ENCODE peak calls at places on chromosomes 3 and 15, in seven cellular contexts. B is K562, I is sigmoid colon, P is A549, H is stomach, K is ovary, Y is IMR-90. V is an unnamed sample. For H3K4me1, the result is how much of the 10 kb centered on the place peaks cover.

GRCh38 chr3:119470851-119471250 is 2.1 kb downstream of the POGLUT1 start:
- DNase-seq in B (no peak), I (no peak), P (no peak), H (no peak), K (no peak), Y (no peak), V (no peak)

GRCh38 chr3:56467108-56467507 is 1.2 kb downstream of the ERC2 start:
- DNase-seq in B (peak), I (no peak), P (peak), H (peak), K (peak), Y (peak), V (peak)

GRCh38 chr3:29758108-29759020 is 477.5 kb downstream of the RBMS3 start:
- DNase-seq in B (no peak), I (no peak), P (no peak), H (no peak), K (no peak), Y (peak), V (no peak)

GRCh38 chr15:99157456-99157855 is 52.6 kb downstream of the SYNM start:
- DNase-seq in B (no peak), I (no peak), P (no peak), H (no peak), K (no peak), Y (peak), V (no peak)

GRCh38 chr3:99866167-99866810 is 48.6 kb downstream of the CMSS1 start:
- DNase-seq in B (no peak), I (no peak), P (no peak), H (no peak), K (no peak), Y (peak), V (no peak)

GRCh38 chr3:77699292-77699691 is 659.4 kb downstream of the ROBO2 start:
- DNase-seq in B (no peak), I (no peak), P (no peak), H (no peak), K (no peak), Y (no peak), V (no peak)

GRCh38 chr3:32340039-32340438 is 51.6 kb upstream of the CMTM7 start:
- DNase-seq in B (peak), I (no peak), P (peak), H (no peak), K (no peak), Y (peak), V (peak)

GRCh38 chr15:92812271-92812670 is 87.9 kb upstream of the CHD2 start:
- DNase-seq in B (no peak), I (no peak), P (no peak), H (no peak), K (peak), Y (no peak), V (no peak)

GRCh38 chr3:156787926-156788663 is 38.1 kb upstream of the LEKR1 start:
- DNase-seq in B (peak), I (no peak), P (peak), H (no peak), K (no peak), Y (peak), V (no peak)

GRCh38 chr3:136984837-136985236 is 27.1 kb downstream of the IL20RB start:
- DNase-seq in B (no peak), I (no peak), P (no peak), H (peak), K (no peak), Y (peak), V (no peak)

GRCh38 chr3:10459954-10460754 is 45.2 kb downstream of the ATP2B2 start:
- DNase-seq in B (peak), I (no peak), P (peak), H (peak), K (peak), Y (peak), V (peak)

GRCh38 chr3:73074681-73075305 is 13.3 kb downstream of the EBLN2 start:
- DNase-seq in B (no peak), I (no peak), P (no peak), H (no peak), K (no peak), Y (no peak), V (no peak)

GRCh38 chr3:197297476-197298340 is 704 bp downstream of the DLG1 start:
- DNase-seq in B (peak), I (peak), P (peak), H (peak), K (peak), Y (peak), V (peak)
- TF ChIP-seq POLR2A in B (no peak), I (no peak), P (peak), H (no peak), K (no peak), Y (peak), V (peak)

GRCh38 chr3:12875857-12876451 is 34.6 kb upstream of the RPL32 start:
- DNase-seq in B (peak), I (no peak), P (no peak), H (peak), K (peak), Y (no peak), V (peak)
- TF ChIP-seq CTCF in B (peak), I (peak), P (peak), H (no peak), K (no peak), Y (peak), V (no peak)

GRCh38 chr3:193556841-193557240 is 2.1 kb upstream of the ATP13A4 start:
- DNase-seq in B (no peak), I (no peak), P (no peak), H (peak), K (no peak), Y (no peak), V (no peak)
- H3K4me1 ChIP-seq in B (under half), I (under half), P (under half), H (under half), K (under half), Y (under half), V (under half)

GRCh38 chr3:52689151-52689550 is 3.3 kb downstream of the GNL3 start:
- DNase-seq in B (no peak), I (no peak), P (no peak), H (no peak), K (no peak), Y (no peak), V (no peak)

GRCh38 chr3:52685285-52685704 is 418 bp downstream of the PBRM1 start:
- DNase-seq in B (peak), I (peak), P (peak), H (peak), K (no peak), Y (no peak), V (peak)

GRCh38 chr3:52690560-52690959 is 4.7 kb downstream of the GNL3 start:
- DNase-seq in B (no peak), I (no peak), P (no peak), H (no peak), K (no peak), Y (no peak), V (no peak)

GRCh38 chr3:52685705-52686691 is at the start of the genes GNL3 and PBRM1:
- DNase-seq in B (peak), I (peak), P (peak), H (peak), K (peak), Y (peak), V (peak)

DNA sequence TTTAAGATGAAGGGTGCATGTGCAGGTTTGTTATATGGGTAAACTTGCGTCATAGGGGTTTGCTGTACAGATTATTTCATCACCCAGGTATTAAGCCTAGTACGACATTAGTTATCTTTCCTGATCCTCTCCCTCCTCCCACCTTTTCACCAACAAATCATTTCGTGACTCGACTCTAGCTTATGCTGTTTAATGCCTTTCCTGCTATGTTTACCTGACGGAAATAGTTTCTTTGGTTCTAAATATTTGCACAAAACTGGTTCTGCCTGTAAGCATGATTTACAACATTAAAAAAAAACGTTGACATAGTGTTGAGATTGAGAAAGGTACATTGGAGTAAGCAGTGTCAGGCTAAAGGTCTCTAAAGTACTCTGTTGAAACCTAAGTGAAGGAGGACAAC is 2.4 kb downstream of the GNL3 start:
- DNase-seq in B (no peak), I (no peak), P (no peak), H (no peak), K (no peak), Y (no peak), V (no peak)
- TF ChIP-seq POLR2A in B (no peak), I (no peak), P (no peak), H (no peak), K (no peak), Y (no peak), V (no peak)

GRCh38 chr3:52054689-52055511 is 1.5 kb downstream of the DUSP7 start:
- DNase-seq in B (no peak), I (no peak), P (no peak), H (no peak), K (peak), Y (peak), V (no peak)

GRCh38 chr3:52057806-52058099 is 1.4 kb upstream of the DUSP7 start:
- DNase-seq in B (no peak), I (no peak), P (no peak), H (no peak), K (no peak), Y (no peak), V (no peak)

GRCh38 chr3:52056968-52057805 is 816 bp upstream of the DUSP7 start:
- DNase-seq in B (peak), I (peak), P (peak), H (peak), K (peak), Y (peak), V (peak)

GRCh38 chr3:52056521-52056967 is at the start of gene DUSP7:
- DNase-seq in B (peak), I (peak), P (peak), H (peak), K (peak), Y (peak), V (peak)

DNA sequence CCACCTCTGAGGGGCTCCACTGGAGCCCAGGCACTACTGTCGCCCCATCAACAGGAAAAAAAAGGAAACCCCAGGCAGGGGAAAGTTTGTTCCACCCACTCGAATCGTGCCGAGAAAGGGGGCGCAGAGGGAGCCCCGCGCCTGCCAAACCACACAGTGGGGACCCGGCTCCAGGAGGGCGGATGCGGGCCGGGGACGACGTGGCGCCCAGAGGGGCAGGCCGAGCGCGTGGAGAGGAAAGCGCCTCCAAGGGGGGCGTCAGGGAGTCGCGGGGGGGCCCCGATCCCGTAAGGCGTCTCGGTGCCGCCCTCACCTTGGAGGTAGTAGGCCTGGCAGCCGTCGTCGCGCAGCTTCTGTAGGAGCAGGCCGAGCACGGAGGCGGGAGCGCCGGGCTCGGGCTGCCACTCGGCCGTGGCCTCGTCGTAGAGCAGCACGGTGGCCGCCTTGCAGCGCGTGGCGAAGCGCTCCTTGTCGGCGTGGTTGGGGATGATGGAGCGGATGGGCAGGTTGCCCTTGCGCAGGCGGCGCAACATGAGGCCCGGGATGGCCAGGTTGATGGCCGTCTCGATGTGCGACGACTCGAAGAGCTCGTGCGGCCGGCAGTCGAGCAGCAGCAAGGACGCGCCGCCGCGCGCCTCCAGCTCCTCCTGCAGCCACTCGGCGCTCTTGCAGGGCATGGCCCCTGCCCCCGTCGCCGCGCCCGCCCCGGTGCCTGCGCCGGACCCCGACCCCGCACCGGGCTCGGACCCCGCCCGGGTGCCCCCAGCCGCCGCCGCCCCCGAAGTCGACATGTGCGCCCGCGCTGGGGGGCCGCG is 627 bp downstream of the DUSP7 start:
- DNase-seq in B (peak), I (peak), P (peak), H (peak), K (peak), Y (peak), V (peak)
- TF ChIP-seq CTCF in B (no peak), I (peak), P (peak), H (no peak), K (no peak), Y (peak), V (no peak)